ENCODE peak calls at places on chromosomes 6 and 20, in seven cellular contexts. One of them, this sample, is unnamed. For H3K36me3 and H3K4me1, the result is how much of the 10 kb centered on the place peaks cover.

GRCh38 chr20:10369723-10370090 is 64.3 kb downstream of the MKKS start:
- DNase-seq in cardiac muscle cell: peak
- DNase-seq in kidney: no peak
- DNase-seq in H1: no peak
- DNase-seq in GM12878: no peak
- DNase-seq in psoas muscle: no peak
- DNase-seq in testis: no peak
- DNase-seq in this sample: no peak

GRCh38 chr6:149696904-149697303 is 21.0 kb downstream of the LATS1 start:
- DNase-seq in cardiac muscle cell: peak
- DNase-seq in kidney: no peak
- DNase-seq in H1: no peak
- DNase-seq in GM12878: no peak
- DNase-seq in psoas muscle: no peak
- DNase-seq in testis: no peak
- DNase-seq in this sample: no peak

GRCh38 chr6:99822741-99823512 is 171.1 kb downstream of the MCHR2 start:
- DNase-seq in cardiac muscle cell: peak
- DNase-seq in kidney: no peak
- DNase-seq in H1: no peak
- DNase-seq in GM12878: no peak
- DNase-seq in psoas muscle: no peak
- DNase-seq in testis: no peak
- DNase-seq in this sample: peak

GRCh38 chr6:92623441-92623840 is 795.9 kb downstream of the EPHA7 start:
- DNase-seq in cardiac muscle cell: no peak
- DNase-seq in kidney: no peak
- DNase-seq in H1: no peak
- DNase-seq in GM12878: no peak
- DNase-seq in psoas muscle: no peak
- DNase-seq in testis: no peak
- DNase-seq in this sample: no peak

GRCh38 chr20:3238616-3239025 is 369 bp downstream of the SLC4A11 start:
- DNase-seq in cardiac muscle cell: peak
- DNase-seq in kidney: peak
- DNase-seq in H1: no peak
- DNase-seq in GM12878: no peak
- DNase-seq in psoas muscle: no peak
- DNase-seq in testis: peak
- DNase-seq in this sample: peak

GRCh38 chr20:10475225-10475624 is 40.1 kb downstream of the SLX4IP start:
- DNase-seq in cardiac muscle cell: no peak
- DNase-seq in kidney: no peak
- DNase-seq in H1: no peak
- DNase-seq in GM12878: no peak
- DNase-seq in psoas muscle: no peak
- DNase-seq in testis: no peak
- DNase-seq in this sample: no peak

GRCh38 chr20:10565191-10565921 is 108.4 kb downstream of the JAG1 start:
- DNase-seq in cardiac muscle cell: peak
- DNase-seq in kidney: no peak
- DNase-seq in H1: no peak
- DNase-seq in GM12878: no peak
- DNase-seq in psoas muscle: peak
- DNase-seq in testis: no peak
- DNase-seq in this sample: no peak

GRCh38 chr6:35497571-35498406 is 910 bp upstream of the TEAD3 start:
- DNase-seq in cardiac muscle cell: peak
- DNase-seq in kidney: peak
- DNase-seq in H1: peak
- DNase-seq in GM12878: no peak
- DNase-seq in psoas muscle: peak
- DNase-seq in testis: peak
- DNase-seq in this sample: peak

GRCh38 chr20:24378651-24379050 is 90.8 kb upstream of the SYNDIG1 start:
- DNase-seq in cardiac muscle cell: no peak
- DNase-seq in kidney: no peak
- DNase-seq in H1: no peak
- DNase-seq in GM12878: no peak
- DNase-seq in psoas muscle: no peak
- DNase-seq in testis: no peak
- DNase-seq in this sample: no peak

GRCh38 chr6:73519943-73520687 is 717 bp downstream of the EEF1A1 start:
- DNase-seq in cardiac muscle cell: peak
- DNase-seq in kidney: peak
- DNase-seq in H1: peak
- DNase-seq in GM12878: no peak
- DNase-seq in psoas muscle: peak
- DNase-seq in testis: peak
- DNase-seq in this sample: peak

GRCh38 chr6:170227521-170227983 is 63.3 kb downstream of the DLL1 start:
- DNase-seq in cardiac muscle cell: no peak
- DNase-seq in kidney: peak
- DNase-seq in H1: no peak
- DNase-seq in GM12878: no peak
- DNase-seq in psoas muscle: no peak
- DNase-seq in testis: no peak
- DNase-seq in this sample: no peak

GRCh38 chr6:153976921-153977693 is 61.9 kb upstream of the OPRM1 start:
- DNase-seq in cardiac muscle cell: peak
- DNase-seq in kidney: no peak
- DNase-seq in H1: no peak
- DNase-seq in GM12878: peak
- DNase-seq in psoas muscle: no peak
- DNase-seq in testis: no peak
- DNase-seq in this sample: no peak

GRCh38 chr6:137799950-137800568 is 67.0 kb upstream of the TNFAIP3 start:
- DNase-seq in cardiac muscle cell: peak
- DNase-seq in kidney: no peak
- DNase-seq in H1: no peak
- DNase-seq in GM12878: no peak
- DNase-seq in psoas muscle: peak
- DNase-seq in testis: peak
- DNase-seq in this sample: peak

GRCh38 chr20:63969851-63970713 is at the start of gene ZNF512B:
- DNase-seq in cardiac muscle cell: peak
- DNase-seq in kidney: peak
- DNase-seq in H1: peak
- DNase-seq in GM12878: no peak
- DNase-seq in psoas muscle: peak
- DNase-seq in testis: peak
- DNase-seq in this sample: peak

GRCh38 chr20:46062151-46062550 is 27.6 kb downstream of the NCOA5 start:
- DNase-seq in cardiac muscle cell: no peak
- DNase-seq in kidney: no peak
- DNase-seq in H1: peak
- DNase-seq in GM12878: no peak
- DNase-seq in psoas muscle: no peak
- DNase-seq in testis: no peak
- DNase-seq in this sample: no peak

GRCh38 chr20:46062621-46063020 is 27.1 kb downstream of the NCOA5 start:
- DNase-seq in cardiac muscle cell: no peak
- DNase-seq in kidney: no peak
- DNase-seq in H1: no peak
- DNase-seq in GM12878: no peak
- DNase-seq in psoas muscle: no peak
- DNase-seq in testis: no peak
- DNase-seq in this sample: no peak

GRCh38 chr20:46058656-46059281 is 29.8 kb downstream of the SLC12A5 start:
- DNase-seq in cardiac muscle cell: no peak
- DNase-seq in kidney: no peak
- DNase-seq in H1: peak
- DNase-seq in GM12878: no peak
- DNase-seq in psoas muscle: no peak
- DNase-seq in testis: no peak
- DNase-seq in this sample: no peak

GRCh38 chr20:46060975-46061374 is 28.8 kb downstream of the NCOA5 start:
- DNase-seq in cardiac muscle cell: no peak
- DNase-seq in kidney: no peak
- DNase-seq in H1: peak
- DNase-seq in GM12878: no peak
- DNase-seq in psoas muscle: no peak
- DNase-seq in testis: no peak
- DNase-seq in this sample: no peak

GRCh38 chr20:46060301-46060881 is 29.4 kb downstream of the NCOA5 start:
- DNase-seq in cardiac muscle cell: no peak
- DNase-seq in kidney: no peak
- DNase-seq in H1: peak
- DNase-seq in GM12878: peak
- DNase-seq in psoas muscle: no peak
- DNase-seq in testis: no peak
- DNase-seq in this sample: no peak
- H3K36me3 ChIP-seq in cardiac muscle cell: under half
- H3K36me3 ChIP-seq in kidney: under half
- H3K36me3 ChIP-seq in H1: under half
- H3K36me3 ChIP-seq in GM12878: under half
- H3K36me3 ChIP-seq in psoas muscle: half or more
- H3K36me3 ChIP-seq in testis: under half
- H3K36me3 ChIP-seq in this sample: under half

GRCh38 chr6:166836785-166837718 is 119.3 kb downstream of the RNASET2 start:
- DNase-seq in cardiac muscle cell: no peak
- DNase-seq in kidney: no peak
- DNase-seq in H1: no peak
- DNase-seq in GM12878: no peak
- DNase-seq in psoas muscle: no peak
- DNase-seq in testis: no peak
- DNase-seq in this sample: no peak
- TF ChIP-seq CTCF in cardiac muscle cell: no peak
- TF ChIP-seq CTCF in kidney: no peak
- TF ChIP-seq CTCF in H1: no peak
- TF ChIP-seq CTCF in GM12878: no peak
- TF ChIP-seq CTCF in psoas muscle: no peak
- TF ChIP-seq CTCF in testis: no peak
- TF ChIP-seq CTCF in this sample: no peak

DNA sequence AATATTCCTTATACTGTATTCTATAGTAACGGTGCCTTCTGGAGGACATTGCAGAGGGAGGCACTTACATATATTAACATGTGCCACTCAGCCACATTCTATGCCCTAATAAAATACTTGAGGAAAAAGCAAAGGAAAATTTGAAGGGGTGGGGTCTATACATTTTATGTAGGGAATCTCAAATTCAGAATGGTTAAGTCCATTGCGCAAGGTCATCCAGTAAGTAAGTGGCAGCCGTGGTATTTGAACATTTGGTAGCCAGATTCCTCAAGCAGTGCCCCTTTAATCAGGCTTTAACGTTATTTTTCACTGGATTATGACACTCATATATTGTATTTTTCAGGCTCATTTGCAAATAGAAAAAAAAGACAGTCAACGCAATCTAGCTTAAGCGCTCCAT is 738.3 kb downstream of the DOK5 start:
- DNase-seq in cardiac muscle cell: no peak
- DNase-seq in kidney: no peak
- DNase-seq in H1: no peak
- DNase-seq in GM12878: no peak
- DNase-seq in psoas muscle: no peak
- DNase-seq in testis: no peak
- DNase-seq in this sample: no peak
- H3K4me1 ChIP-seq in cardiac muscle cell: under half
- H3K4me1 ChIP-seq in kidney: under half
- H3K4me1 ChIP-seq in H1: under half
- H3K4me1 ChIP-seq in GM12878: under half
- H3K4me1 ChIP-seq in psoas muscle: under half
- H3K4me1 ChIP-seq in testis: under half
- H3K4me1 ChIP-seq in this sample: under half

GRCh38 chr20:49286689-49287551 is 9.1 kb upstream of the ZNFX1 start:
- DNase-seq in cardiac muscle cell: no peak
- DNase-seq in kidney: no peak
- DNase-seq in H1: no peak
- DNase-seq in GM12878: no peak
- DNase-seq in psoas muscle: no peak
- DNase-seq in testis: no peak
- DNase-seq in this sample: no peak

GRCh38 chr20:49288784-49289696 is 11.2 kb upstream of the ZNFX1 start:
- DNase-seq in cardiac muscle cell: no peak
- DNase-seq in kidney: no peak
- DNase-seq in H1: no peak
- DNase-seq in GM12878: no peak
- DNase-seq in psoas muscle: no peak
- DNase-seq in testis: no peak
- DNase-seq in this sample: no peak

GRCh38 chr20:49287555-49288249 is 9.8 kb upstream of the ZNFX1 start:
- DNase-seq in cardiac muscle cell: peak
- DNase-seq in kidney: no peak
- DNase-seq in H1: no peak
- DNase-seq in GM12878: no peak
- DNase-seq in psoas muscle: no peak
- DNase-seq in testis: no peak
- DNase-seq in this sample: no peak

GRCh38 chr20:49285813-49286494 is 8.1 kb upstream of the ZNFX1 start:
- DNase-seq in cardiac muscle cell: no peak
- DNase-seq in kidney: no peak
- DNase-seq in H1: no peak
- DNase-seq in GM12878: no peak
- DNase-seq in psoas muscle: no peak
- DNase-seq in testis: no peak
- DNase-seq in this sample: no peak

DNA sequence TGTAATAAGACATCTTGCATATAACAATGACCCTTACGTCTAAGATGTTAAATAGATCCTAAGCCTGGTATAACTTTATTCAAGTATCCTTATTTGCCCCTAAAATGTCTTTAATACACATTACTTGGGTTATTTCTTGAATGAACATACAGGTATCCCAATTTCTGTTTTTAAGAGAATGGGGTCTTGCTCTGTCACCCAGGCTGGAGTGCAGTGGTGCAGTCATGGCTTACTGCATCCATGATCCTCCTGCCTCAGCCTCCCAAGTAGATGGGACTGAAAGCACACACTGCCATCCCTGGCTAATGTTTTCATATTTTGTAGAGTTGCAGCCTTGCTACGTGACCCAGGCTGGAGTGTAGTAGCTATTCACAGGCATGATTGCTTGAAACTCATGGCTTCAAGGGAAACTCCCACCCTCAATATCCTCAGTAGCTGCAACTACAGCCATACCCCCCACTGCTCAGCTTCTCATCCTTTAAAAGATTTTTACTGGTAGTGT is 10.4 kb upstream of the ZNFX1 start:
- DNase-seq in cardiac muscle cell: no peak
- DNase-seq in kidney: no peak
- DNase-seq in H1: no peak
- DNase-seq in GM12878: no peak
- DNase-seq in psoas muscle: no peak
- DNase-seq in testis: no peak
- DNase-seq in this sample: no peak
- H3K36me3 ChIP-seq in cardiac muscle cell: half or more
- H3K36me3 ChIP-seq in kidney: half or more
- H3K36me3 ChIP-seq in H1: half or more
- H3K36me3 ChIP-seq in GM12878: half or more
- H3K36me3 ChIP-seq in psoas muscle: half or more
- H3K36me3 ChIP-seq in testis: under half
- H3K36me3 ChIP-seq in this sample: under half